ENCODE peak calls at places on chromosomes 13 and 19, in ten cellular contexts. M, P, K, A, H, E, X, Z, C and W are unnamed samples.

GRCh38 chr19:30742981-30743380 is 370.8 kb downstream of the ZNF536 start:
- DNase-seq in A (no peak), Z (no peak), C (no peak), P (no peak), E (no peak), K (no peak), H (no peak), X (no peak), M (no peak), W (no peak)

GRCh38 chr13:72246396-72246795 is 379.4 kb upstream of the DACH1 start:
- DNase-seq in A (no peak), K (no peak), Z (no peak), X (peak; percentile 69), E (no peak), M (no peak), H (no peak), C (no peak), P (no peak), W (no peak)

GRCh38 chr19:55086730-55087541 is 11.3 kb downstream of the EPS8L1 start:
- DNase-seq in C (no peak), K (peak; percentile 100), P (peak; percentile 75), X (peak; percentile 93), M (peak; percentile 96), E (peak; percentile 99), Z (peak; percentile 96), A (peak; percentile 97), H (peak; percentile 98), W (peak; percentile 80)

GRCh38 chr19:35142531-35143230 is 374 bp upstream of the FXYD7 start:
- DNase-seq in X (peak; percentile 43), H (no peak), Z (peak; percentile 52), K (peak; percentile 91), E (peak; percentile 94), M (peak; percentile 72), P (peak; percentile 68), A (peak; percentile 75), C (peak; percentile 82), W (peak; percentile 70)

GRCh38 chr19:55119053-55119452 is 1.6 kb upstream of the PPP1R12C start:
- DNase-seq in E (no peak), M (no peak), P (peak; percentile 28), A (no peak), C (no peak), H (no peak), Z (no peak), X (peak; percentile 15), K (no peak), W (no peak)

GRCh38 chr13:75326173-75327131 is 155.5 kb downstream of the TBC1D4 start:
- DNase-seq in X (peak; percentile 46), K (no peak), M (peak; percentile 20), Z (peak; percentile 79), C (no peak), P (peak; percentile 77), A (no peak), E (peak; percentile 50), H (no peak), W (peak; percentile 54)

GRCh38 chr13:43516401-43516826 is 270.4 kb downstream of the ENOX1 start:
- DNase-seq in X (no peak), A (peak; percentile 12), E (no peak), H (no peak), P (no peak), Z (peak; percentile 91), C (no peak), K (no peak), M (no peak), W (no peak)

GRCh38 chr13:41746259-41746658 is 214.7 kb downstream of the VWA8 start:
- DNase-seq in X (peak; percentile 41), K (no peak), C (no peak), H (no peak), A (no peak), E (no peak), P (no peak), M (no peak), Z (peak; percentile 47), W (no peak)

GRCh38 chr19:2231621-2232221 is 4.4 kb downstream of the PLEKHJ1 start:
- DNase-seq in A (no peak), K (no peak), C (peak; percentile 15), E (peak; percentile 68), P (no peak), H (no peak), X (no peak), M (no peak), Z (no peak), W (no peak)
- TF ChIP-seq CTCF in A (no peak), K (peak; percentile 31), C (no peak), E (peak; percentile 54), P (no peak), H (no peak), X (peak; percentile 24), M (no peak), Z (no peak), W (no peak)

GRCh38 chr19:39434123-39435076 is 1.3 kb downstream of the RPS16 start:
- DNase-seq in M (no peak), C (no peak), P (no peak), E (no peak), K (no peak), H (no peak), Z (no peak), X (no peak), A (no peak), W (no peak)

GRCh38 chr19:39433480-39434079 is 2.2 kb downstream of the RPS16 start:
- DNase-seq in X (no peak), M (no peak), P (no peak), K (no peak), H (no peak), A (no peak), C (no peak), E (no peak), Z (no peak), W (no peak)

GRCh38 chr19:39438270-39438934 is 2.7 kb upstream of the RPS16 start:
- DNase-seq in E (no peak), X (peak; percentile 77), Z (no peak), M (no peak), C (no peak), P (no peak), H (no peak), K (no peak), A (no peak), W (no peak)

GRCh38 chr19:39436350-39436716 is 584 bp upstream of the RPS16 start:
- DNase-seq in P (no peak), K (peak; percentile 29), C (no peak), A (no peak), H (no peak), Z (no peak), E (no peak), M (no peak), X (no peak), W (no peak)

GRCh38 chr19:39435499-39436349 is at the start of gene RPS16:
- DNase-seq in A (peak; percentile 100), H (peak; percentile 100), K (peak; percentile 99), Z (peak; percentile 99), E (peak; percentile 99), M (peak; percentile 97), P (peak; percentile 99), X (peak; percentile 98), C (peak; percentile 99), W (peak; percentile 97)
- TF ChIP-seq CTCF in A (no peak), H (no peak), K (no peak), Z (no peak), E (no peak), M (no peak), P (no peak), X (no peak), C (no peak), W (no peak)

DNA sequence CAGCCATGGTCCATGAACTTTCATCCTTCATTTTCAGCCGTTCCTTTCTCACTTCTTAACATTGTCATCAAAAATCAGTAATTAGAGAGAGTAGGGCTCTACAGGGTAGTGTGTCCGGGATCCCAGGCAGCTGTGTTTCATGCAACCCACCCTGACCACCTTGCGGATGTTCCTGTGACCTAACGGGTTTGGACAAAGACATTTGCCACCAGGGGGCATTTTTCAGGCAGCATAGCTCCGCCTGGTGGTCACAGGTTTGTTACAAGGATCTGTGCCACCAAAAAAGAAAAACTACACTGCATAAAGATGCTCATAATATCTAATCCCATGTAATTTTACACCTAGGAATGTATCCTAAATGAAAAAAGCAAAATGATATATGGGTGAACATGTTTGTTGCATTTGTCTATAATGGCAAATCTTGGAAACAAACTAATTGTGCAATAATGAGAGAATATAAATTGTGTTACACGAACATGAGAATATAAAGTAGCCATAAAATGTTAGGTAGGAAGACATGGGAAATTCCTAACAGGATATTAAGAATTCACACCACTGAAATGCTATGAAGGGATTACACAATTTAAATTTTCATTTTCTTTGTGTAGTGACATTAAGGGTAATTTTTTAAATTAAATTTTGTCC is 123.0 kb downstream of the SLC7A1 start:
- DNase-seq in M (peak; percentile 78), A (peak; percentile 79), C (peak; percentile 64), X (peak; percentile 72), P (peak; percentile 73), Z (peak; percentile 68), E (peak; percentile 88), H (no peak), K (peak; percentile 85), W (peak; percentile 61)
- TF ChIP-seq CTCF in M (peak; percentile 96), A (peak; percentile 99), C (peak; percentile 82), X (peak; percentile 100), P (peak; percentile 95), Z (peak; percentile 95), E (peak; percentile 99), H (no peak), K (peak; percentile 94), W (peak; percentile 94)

GRCh38 chr19:13255719-13256059 is 105.5 kb downstream of the IER2 start:
- DNase-seq in X (no peak), K (no peak), C (no peak), Z (no peak), E (no peak), M (no peak), P (no peak), A (no peak), H (no peak), W (no peak)

GRCh38 chr19:13256918-13257317 is 106.7 kb downstream of the IER2 start:
- DNase-seq in X (no peak), Z (no peak), A (no peak), K (no peak), P (no peak), C (no peak), H (no peak), E (no peak), M (no peak), W (no peak)

GRCh38 chr19:13252569-13253335 is 102.5 kb downstream of the IER2 start:
- DNase-seq in M (no peak), Z (no peak), P (no peak), K (no peak), H (no peak), A (no peak), E (no peak), X (no peak), C (no peak), W (no peak)

GRCh38 chr19:13260883-13261653 is 110.9 kb downstream of the IER2 start:
- DNase-seq in X (peak; percentile 95), Z (peak; percentile 60), C (peak; percentile 58), P (peak; percentile 67), M (no peak), A (no peak), E (no peak), H (no peak), K (no peak), W (peak; percentile 83)

DNA sequence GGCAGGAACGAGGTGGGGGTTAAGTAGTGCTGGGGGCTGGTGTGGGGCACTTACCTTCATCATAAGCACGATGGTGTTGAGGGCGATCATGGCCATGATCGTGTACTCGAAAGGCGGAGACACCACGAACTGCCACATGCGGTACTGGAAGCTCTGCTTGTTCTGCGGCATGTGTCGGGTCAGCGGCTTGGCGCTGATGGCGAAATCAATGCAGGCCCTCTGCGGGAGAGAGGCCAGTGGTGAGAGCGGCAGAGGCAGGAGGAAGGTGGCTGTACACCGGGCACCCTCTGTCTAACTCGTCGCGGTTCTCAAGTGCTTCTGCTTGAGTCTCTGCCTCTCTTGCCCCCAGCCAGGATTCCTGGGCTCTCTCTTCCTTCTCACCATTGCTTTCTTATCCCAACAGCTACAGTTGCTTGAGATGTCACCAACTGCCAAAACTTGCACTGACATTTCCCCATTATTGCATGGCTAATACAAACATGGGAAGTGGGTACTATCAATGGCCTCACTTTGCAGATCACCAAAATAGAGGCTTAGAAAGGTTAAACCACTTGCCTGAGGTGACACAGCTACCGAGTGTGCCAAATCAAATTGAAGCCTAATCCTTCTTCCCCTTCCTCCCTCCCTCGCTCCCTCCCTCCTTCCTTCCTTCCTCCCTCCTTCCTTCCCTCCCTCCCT is 105.0 kb downstream of the IER2 start:
- DNase-seq in A (no peak), M (no peak), P (no peak), K (no peak), E (no peak), X (no peak), C (no peak), Z (no peak), H (no peak), W (no peak)
- TF ChIP-seq CTCF in A (no peak), M (no peak), P (no peak), K (no peak), E (no peak), X (no peak), C (no peak), Z (no peak), H (no peak), W (no peak)